ENCODE peak calls at places on chromosomes 11 and 22, in four cellular contexts. F, D, K and X are unnamed samples.

GRCh38 chr11:78860720-78861422 is 286.2 kb upstream of the NARS2 start:
- DNase-seq in F (no peak), D (no peak), K (no peak), X (no peak)

GRCh38 chr11:116808262-116809175 is 14.6 kb downstream of the APOA4 start:
- DNase-seq in F (no peak), D (no peak), K (no peak), X (no peak)

GRCh38 chr11:44030276-44030932 is 17.4 kb upstream of the ACCSL start:
- DNase-seq in F (peak), D (no peak), K (no peak), X (no peak)

GRCh38 chr11:67463680-67464410 is 5.2 kb downstream of the TMEM134 start:
- DNase-seq in F (no peak), D (no peak), K (peak), X (no peak)

GRCh38 chr11:72421351-72421750 is 13.0 kb downstream of the CLPB start:
- DNase-seq in F (no peak), D (no peak), K (no peak), X (no peak)

GRCh38 chr11:14334893-14335292 is 24.1 kb downstream of the RRAS2 start:
- DNase-seq in F (no peak), D (no peak), K (no peak), X (no peak)

GRCh38 chr22:35648066-35649025 is at the start of gene APOL6:
- DNase-seq in F (peak), D (peak), K (no peak), X (peak)

GRCh38 chr11:111081021-111081511 is 164.5 kb upstream of the POU2AF2 start:
- DNase-seq in F (no peak), D (no peak), K (no peak), X (no peak)

GRCh38 chr11:3723014-3723708 is 52.0 kb upstream of the CHRNA10 start:
- DNase-seq in F (no peak), D (no peak), K (no peak), X (no peak)

GRCh38 chr22:17106785-17107546 is 14.2 kb downstream of the TMEM121B start:
- DNase-seq in F (no peak), D (no peak), K (no peak), X (no peak)

GRCh38 chr22:44753189-44754042 is 1.0 kb downstream of the ARHGAP8 start:
- DNase-seq in F (no peak), D (no peak), K (no peak), X (no peak)

GRCh38 chr11:114090225-114090624 is 30.7 kb downstream of the ZBTB16 start:
- DNase-seq in F (no peak), D (no peak), K (no peak), X (no peak)

GRCh38 chr11:75583710-75584658 is 21.9 kb downstream of the SERPINH1 start:
- DNase-seq in F (no peak), D (peak), K (peak), X (no peak)

GRCh38 chr11:19311306-19312030 is 70.7 kb upstream of the E2F8 start:
- DNase-seq in F (no peak), D (peak), K (no peak), X (no peak)

GRCh38 chr11:6387811-6388599 is 2.3 kb upstream of the SMPD1 start:
- DNase-seq in F (no peak), D (no peak), K (no peak), X (no peak)

GRCh38 chr11:103924166-103925013 is 112.0 kb upstream of the DDI1 start:
- DNase-seq in F (no peak), D (no peak), K (no peak), X (no peak)

GRCh38 chr11:103926990-103927389 is 109.5 kb upstream of the DDI1 start:
- DNase-seq in F (no peak), D (no peak), K (no peak), X (no peak)

GRCh38 chr11:103929168-103929903 is 107.1 kb upstream of the DDI1 start:
- DNase-seq in F (no peak), D (peak), K (no peak), X (no peak)

GRCh38 chr11:103928040-103928555 is 108.3 kb upstream of the DDI1 start:
- DNase-seq in F (no peak), D (no peak), K (no peak), X (no peak)

DNA sequence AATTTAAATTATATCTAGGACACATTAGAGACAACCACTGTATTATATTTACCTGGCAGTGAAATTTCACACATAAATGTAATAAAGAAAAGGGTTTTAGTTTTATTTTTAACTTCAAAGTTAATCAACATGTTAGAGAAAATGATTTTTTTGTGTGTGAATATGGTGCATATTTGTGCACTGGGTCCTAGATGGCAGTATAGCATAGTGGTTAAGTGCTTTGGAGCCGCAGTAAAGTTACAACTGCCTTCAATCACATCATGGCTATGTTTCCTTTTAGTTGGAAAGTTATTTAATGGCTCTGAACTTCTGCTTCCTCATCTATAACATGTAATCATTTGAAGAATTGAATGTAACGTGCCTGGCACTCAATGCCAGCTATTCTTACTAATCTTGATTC is 108.9 kb upstream of the DDI1 start:
- DNase-seq in F (no peak), D (no peak), K (no peak), X (no peak)
- TF ChIP-seq CTCF in F (peak), D (peak), K (peak), X (no peak)

GRCh38 chr22:41957941-41958556 is 6.1 kb downstream of the SMIM45 start:
- DNase-seq in F (no peak), D (no peak), K (no peak), X (no peak)
- TF ChIP-seq CTCF in F (no peak), D (no peak), K (peak), X (peak)

DNA sequence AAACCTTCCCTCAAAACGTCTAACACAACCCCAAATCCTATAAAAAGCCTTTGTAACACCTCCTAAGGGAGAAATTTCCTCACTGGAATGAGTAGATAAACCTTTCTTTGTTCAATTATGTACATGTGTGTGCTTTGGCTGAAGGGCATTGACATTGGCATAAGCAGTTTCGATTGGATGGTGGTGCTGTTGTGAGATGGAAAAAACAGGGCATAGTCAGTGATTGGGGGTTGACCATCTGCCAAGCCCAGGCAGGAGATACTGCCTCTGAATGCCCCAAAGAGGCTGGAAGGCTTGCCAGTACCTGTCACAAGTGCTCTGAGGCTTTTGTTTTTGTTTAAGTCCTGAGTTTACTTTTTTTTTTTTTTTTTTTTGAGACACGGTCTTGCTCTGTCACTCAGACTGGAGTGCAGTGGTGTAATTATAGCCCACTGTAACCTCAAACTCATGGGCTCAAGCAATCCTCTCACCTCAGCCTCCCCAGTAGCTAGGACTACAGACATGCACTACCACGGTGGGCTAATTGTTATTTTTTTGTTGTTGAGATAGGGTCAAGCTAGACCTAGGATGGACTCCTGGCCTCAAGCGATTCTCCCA is 1.2 kb upstream of the CCDC117 start:
- DNase-seq in F (no peak), D (no peak), K (no peak), X (no peak)
- TF ChIP-seq CTCF in F (no peak), D (no peak), K (no peak), X (no peak)

GRCh38 chr11:124633355-124633754 is 10.7 kb downstream of the TBRG1 start:
- DNase-seq in F (no peak), D (no peak), K (no peak), X (no peak)
- TF ChIP-seq CTCF in F (peak), D (peak), K (no peak), X (no peak)

GRCh38 chr11:66020212-66020611 is 6.1 kb downstream of the CATSPER1 start:
- DNase-seq in F (no peak), D (no peak), K (no peak), X (no peak)
- TF ChIP-seq CTCF in F (no peak), D (no peak), K (no peak), X (no peak)

GRCh38 chr11:68843052-68843561 is 1.4 kb upstream of the CPT1A start:
- DNase-seq in F (no peak), D (peak), K (no peak), X (peak)

GRCh38 chr11:68844376-68844775 is 2.7 kb upstream of the CPT1A start:
- DNase-seq in F (no peak), D (no peak), K (no peak), X (no peak)

GRCh38 chr11:68844801-68845200 is 3.1 kb upstream of the CPT1A start:
- DNase-seq in F (no peak), D (no peak), K (no peak), X (no peak)

GRCh38 chr11:68842427-68843051 is 823 bp upstream of the CPT1A start:
- DNase-seq in F (no peak), D (no peak), K (no peak), X (no peak)

GRCh38 chr11:68843703-68844312 is 2.1 kb upstream of the CPT1A start:
- DNase-seq in F (no peak), D (peak), K (peak), X (peak)
- TF ChIP-seq CTCF in F (peak), D (peak), K (peak), X (peak)